ENCODE peak calls at places on chromosomes 7 and 10, in five cellular contexts. Y is islet precursor cell, W is iris pigment epithelial cell, C is SK-N-SH, K is SK-MEL-5. H is an unnamed sample.

GRCh38 chr10:113329121-113329596 is 223.7 kb upstream of the HABP2 start:
- DNase-seq in W (peak), C (peak), K (no peak), Y (peak), H (no peak)

GRCh38 chr10:116417821-116418220 is 9.8 kb upstream of the PNLIPRP3 start:
- DNase-seq in Y (no peak), W (no peak), C (no peak), K (peak), H (no peak)

GRCh38 chr7:29900745-29901144 is 88.9 kb downstream of the SCRN1 start:
- DNase-seq in C (no peak), Y (no peak), K (no peak), W (no peak), H (no peak)

GRCh38 chr10:76916536-76916935 is 721.1 kb downstream of the KCNMA1 start:
- DNase-seq in C (no peak), W (no peak), K (no peak), Y (no peak), H (no peak)

GRCh38 chr7:135334830-135335543 is 101.3 kb downstream of the STRA8 start:
- DNase-seq in C (no peak), W (no peak), K (no peak), Y (no peak), H (no peak)

GRCh38 chr7:157397751-157398691 is 61.2 kb downstream of the DNAJB6 start:
- DNase-seq in K (peak), C (peak), Y (peak), W (peak), H (no peak)

GRCh38 chr10:78218833-78219490 is 185.3 kb downstream of the RPS24 start:
- DNase-seq in C (no peak), Y (no peak), W (no peak), K (no peak), H (no peak)

GRCh38 chr10:60413306-60414012 is 23.8 kb upstream of the ANK3 start:
- DNase-seq in K (no peak), C (no peak), W (no peak), Y (no peak), H (no peak)

GRCh38 chr7:128890306-128891109 is 20.0 kb downstream of the KCP start:
- DNase-seq in K (peak), W (no peak), C (peak), Y (peak), H (no peak)